ENCODE peak calls at places on chromosomes 3 and 15, in four cellular contexts. H is K562, I is A549, N is HepG2. E is an unnamed sample.

GRCh38 chr3:194573680-194574437 is 59.4 kb downstream of the TMEM44 start:
- DNase-seq in H (peak), I (peak), N (peak), E (no peak)

GRCh38 chr15:72685301-72685924 is 569 bp downstream of the HIGD2B start:
- DNase-seq in H (peak), I (peak), N (peak), E (no peak)

GRCh38 chr15:37518436-37518835 is 416.0 kb upstream of the TMCO5A start:
- DNase-seq in H (no peak), I (no peak), N (no peak), E (no peak)

GRCh38 chr15:99143230-99143629 is 38.4 kb downstream of the SYNM start:
- DNase-seq in H (no peak), I (no peak), N (no peak), E (no peak)

GRCh38 chr3:31278532-31278931 is 254.2 kb upstream of the STT3B start:
- DNase-seq in H (no peak), I (no peak), N (no peak), E (no peak)

GRCh38 chr15:65653341-65653740 is 31.6 kb downstream of the SLC24A1 start:
- DNase-seq in H (no peak), I (no peak), N (no peak), E (no peak)

GRCh38 chr3:65734792-65735191 is 303.9 kb downstream of the MAGI1 start:
- DNase-seq in H (no peak), I (no peak), N (no peak), E (no peak)

GRCh38 chr15:20356444-20357138 is 185.0 kb downstream of the GOLGA6L6 start:
- DNase-seq in H (peak), I (peak), N (peak), E (peak)

GRCh38 chr3:133054572-133054971 is 16.4 kb downstream of the TMEM108 start:
- DNase-seq in H (no peak), I (no peak), N (no peak), E (no peak)

GRCh38 chr3:120418866-120419490 is 31.8 kb downstream of the FSTL1 start:
- DNase-seq in H (peak), I (peak), N (peak), E (peak)

GRCh38 chr3:69370156-69370944 is 15.5 kb downstream of the FRMD4B start:
- DNase-seq in H (no peak), I (no peak), N (no peak), E (peak)

GRCh38 chr15:72155021-72155621 is 36.9 kb downstream of the SENP8 start:
- DNase-seq in H (no peak), I (peak), N (no peak), E (no peak)

GRCh38 chr3:83934208-83935150 is 1024.3 kb upstream of the CADM2 start:
- DNase-seq in H (no peak), I (no peak), N (peak), E (peak)

GRCh38 chr3:116037954-116038911 is 407.1 kb downstream of the LSAMP start:
- DNase-seq in H (peak), I (no peak), N (no peak), E (no peak)

GRCh38 chr3:123445702-123446101 is 3.2 kb downstream of the ADCY5 start:
- DNase-seq in H (no peak), I (no peak), N (no peak), E (no peak)

GRCh38 chr3:186414735-186415419 is 52.8 kb upstream of the DGKG start:
- DNase-seq in H (no peak), I (no peak), N (no peak), E (no peak)

GRCh38 chr3:69288161-69288895 is 97.6 kb downstream of the FRMD4B start:
- DNase-seq in H (no peak), I (no peak), N (no peak), E (no peak)

GRCh38 chr15:78944202-78944625 is 632 bp downstream of the CTSH start:
- DNase-seq in H (peak), I (no peak), N (no peak), E (no peak)

GRCh38 chr3:177714945-177715344 is 517.7 kb upstream of the TBL1XR1 start:
- DNase-seq in H (no peak), I (no peak), N (no peak), E (peak)

GRCh38 chr3:156801746-156802145 is 24.4 kb upstream of the LEKR1 start:
- DNase-seq in H (no peak), I (no peak), N (no peak), E (no peak)

GRCh38 chr3:48400824-48401433 is 28.9 kb downstream of the FBXW12 start:
- DNase-seq in H (peak), I (peak), N (peak), E (peak)

GRCh38 chr3:53585042-53585441 is 90.6 kb downstream of the CACNA1D start:
- DNase-seq in H (no peak), I (no peak), N (no peak), E (no peak)

GRCh38 chr3:107416886-107417285 is 39.6 kb downstream of the CCDC54 start:
- DNase-seq in H (no peak), I (no peak), N (no peak), E (no peak)

GRCh38 chr3:185151959-185152432 is 864 bp downstream of the C3orf70 start:
- DNase-seq in H (no peak), I (no peak), N (no peak), E (no peak)

GRCh38 chr3:20974389-20974788 is 776.6 kb downstream of the ZNF385D start:
- DNase-seq in H (no peak), I (no peak), N (no peak), E (no peak)
- H3K27ac ChIP-seq in H (no peak), I (no peak), N (no peak), E (no peak)

GRCh38 chr15:31014608-31014925 is 23.1 kb upstream of the MTMR10 start:
- DNase-seq in H (no peak), I (no peak), N (no peak), E (no peak)

GRCh38 chr15:31012455-31012854 is 21.0 kb upstream of the MTMR10 start:
- DNase-seq in H (no peak), I (no peak), N (no peak), E (no peak)

GRCh38 chr15:31016446-31016915 is 25.1 kb upstream of the MTMR10 start:
- DNase-seq in H (no peak), I (no peak), N (no peak), E (no peak)

GRCh38 chr15:31010036-31010435 is 18.6 kb upstream of the MTMR10 start:
- DNase-seq in H (no peak), I (no peak), N (no peak), E (no peak)

GRCh38 chr15:31013863-31014607 is 22.6 kb upstream of the MTMR10 start:
- DNase-seq in H (no peak), I (no peak), N (peak), E (no peak)
- TF ChIP-seq REST in H (no peak), I (no peak), N (no peak), E (no peak)

GRCh38 chr3:127855246-127855645 is 32.9 kb upstream of the MGLL start:
- DNase-seq in H (no peak), I (no peak), N (no peak), E (no peak)

GRCh38 chr3:127851899-127852298 is 29.6 kb upstream of the MGLL start:
- DNase-seq in H (no peak), I (no peak), N (no peak), E (no peak)

GRCh38 chr3:127857270-127857801 is 35.0 kb upstream of the MGLL start:
- DNase-seq in H (no peak), I (no peak), N (no peak), E (no peak)

GRCh38 chr3:127856801-127857200 is 34.5 kb upstream of the MGLL start:
- DNase-seq in H (no peak), I (no peak), N (no peak), E (no peak)

GRCh38 chr3:127853681-127854080 is 31.4 kb upstream of the MGLL start:
- DNase-seq in H (peak), I (no peak), N (peak), E (no peak)
- TF ChIP-seq CTCF in H (peak), I (no peak), N (peak), E (no peak)

DNA sequence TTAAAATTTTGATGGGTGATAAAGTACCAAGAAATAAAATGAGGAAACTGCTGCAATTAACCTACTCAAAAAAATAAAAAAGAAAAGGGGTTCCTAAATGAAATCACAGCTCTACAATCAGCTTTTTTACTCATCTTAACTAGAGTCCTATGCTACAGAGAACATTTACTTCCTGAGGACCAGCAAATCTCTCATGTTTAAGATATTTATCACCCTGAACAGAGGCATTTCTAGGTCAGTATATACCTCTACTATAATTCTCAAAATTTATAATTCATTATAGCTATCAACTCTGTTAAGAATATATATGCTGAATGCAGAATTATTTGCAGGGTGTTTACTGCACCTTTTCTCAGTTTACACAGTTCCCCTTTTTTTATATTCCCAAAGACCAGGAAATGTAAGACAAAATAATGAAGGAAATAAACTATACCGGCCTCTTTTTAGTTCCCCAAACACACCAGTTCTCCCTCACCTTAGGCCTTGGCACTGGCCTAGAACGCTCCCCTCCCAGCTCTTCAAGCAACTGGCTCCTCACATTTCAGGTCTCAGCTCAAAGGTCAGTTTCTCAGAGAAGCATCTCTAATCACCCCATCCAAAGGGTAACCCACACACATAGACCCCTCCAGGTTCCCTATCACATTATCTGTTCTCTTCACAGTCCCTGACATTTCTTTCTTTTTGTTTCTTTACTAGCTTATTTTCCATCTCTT is 71.1 kb downstream of the LRRFIP2 start:
- DNase-seq in H (no peak), I (peak), N (no peak), E (peak)
- H3K27ac ChIP-seq in H (no peak), I (peak), N (no peak), E (peak)

GRCh38 chr15:68818671-68819450 is 1.8 kb downstream of the ANP32A start:
- DNase-seq in H (peak), I (peak), N (peak), E (peak)

GRCh38 chr15:68819451-68820204 is 1.1 kb downstream of the ANP32A start:
- DNase-seq in H (peak), I (peak), N (peak), E (no peak)

GRCh38 chr15:68821190-68821897 is 649 bp upstream of the ANP32A start:
- DNase-seq in H (peak), I (peak), N (no peak), E (no peak)

GRCh38 chr15:68820589-68821189 is at the start of gene ANP32A:
- DNase-seq in H (peak), I (peak), N (peak), E (peak)

DNA sequence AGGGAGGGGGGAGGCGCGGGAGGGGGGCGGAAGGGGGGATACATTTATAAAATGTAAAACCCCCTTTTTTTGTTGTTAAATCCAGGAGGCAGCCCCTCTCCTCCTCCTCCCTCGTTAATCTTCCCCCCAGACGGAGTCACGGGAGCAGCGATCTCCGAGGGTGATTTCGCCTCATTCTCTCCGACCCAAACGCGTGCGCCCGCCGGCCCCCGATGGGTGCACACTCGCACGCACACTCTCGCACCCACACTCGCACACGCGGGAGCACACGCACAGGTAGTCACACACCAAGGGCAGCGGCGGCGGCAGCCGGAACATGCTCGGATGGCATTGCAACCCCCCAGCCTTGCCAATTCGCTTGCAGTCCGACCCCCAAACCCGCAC is 498 bp downstream of the ANP32A start:
- DNase-seq in H (peak), I (peak), N (peak), E (peak)
- TF ChIP-seq REST in H (no peak), I (no peak), N (no peak), E (no peak)

DNA sequence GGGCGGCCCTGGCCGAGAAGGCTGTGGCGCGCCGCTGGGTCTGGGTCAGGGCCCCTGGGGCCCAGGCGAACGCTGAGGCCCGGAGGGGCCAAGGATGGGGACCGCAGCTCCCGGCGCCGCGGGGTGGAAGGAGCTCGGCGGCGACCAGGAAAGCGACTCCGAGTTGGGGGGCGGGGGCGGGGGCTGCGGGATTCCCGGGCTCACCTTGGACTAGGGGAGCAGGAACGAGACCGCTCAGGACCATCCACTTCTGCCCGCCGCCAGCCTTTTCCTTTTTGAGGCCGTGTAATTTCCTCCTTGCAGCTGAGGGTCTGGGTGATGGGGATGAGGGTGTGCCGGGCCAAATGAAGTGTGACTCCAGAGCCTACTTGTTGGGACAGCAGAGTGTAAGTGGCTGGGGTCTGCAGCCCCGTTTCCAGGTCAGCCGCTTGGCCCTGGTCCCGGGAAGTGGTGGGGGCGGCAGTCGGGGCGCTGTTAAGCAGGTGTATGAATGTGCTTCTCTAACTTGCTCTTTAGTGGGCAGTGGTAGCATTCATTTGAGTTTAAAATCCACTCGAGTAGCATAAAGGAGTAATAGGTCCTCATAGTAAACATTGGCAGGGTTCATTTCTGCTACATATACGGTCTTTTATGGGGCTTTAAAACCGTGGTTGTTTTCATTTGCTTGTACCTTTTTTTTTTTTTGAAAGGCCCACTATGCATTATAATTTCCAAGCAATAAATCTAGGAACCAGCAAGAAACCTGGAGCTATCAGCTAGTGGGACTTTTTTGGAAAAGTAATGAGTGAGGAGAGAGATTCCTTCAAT is 717 bp downstream of the PXK start:
- DNase-seq in H (peak), I (no peak), N (no peak), E (peak)
- TF ChIP-seq CTCF in H (no peak), I (no peak), N (peak), E (no peak)

GRCh38 chr3:29514170-29514569 is 233.3 kb downstream of the RBMS3 start:
- DNase-seq in H (no peak), I (no peak), N (no peak), E (no peak)

GRCh38 chr3:29513236-29513635 is 232.4 kb downstream of the RBMS3 start:
- DNase-seq in H (no peak), I (no peak), N (no peak), E (no peak)

GRCh38 chr3:29515451-29515850 is 234.6 kb downstream of the RBMS3 start:
- DNase-seq in H (no peak), I (no peak), N (no peak), E (no peak)

GRCh38 chr3:29514912-29515311 is 234.0 kb downstream of the RBMS3 start:
- DNase-seq in H (no peak), I (no peak), N (no peak), E (no peak)

DNA sequence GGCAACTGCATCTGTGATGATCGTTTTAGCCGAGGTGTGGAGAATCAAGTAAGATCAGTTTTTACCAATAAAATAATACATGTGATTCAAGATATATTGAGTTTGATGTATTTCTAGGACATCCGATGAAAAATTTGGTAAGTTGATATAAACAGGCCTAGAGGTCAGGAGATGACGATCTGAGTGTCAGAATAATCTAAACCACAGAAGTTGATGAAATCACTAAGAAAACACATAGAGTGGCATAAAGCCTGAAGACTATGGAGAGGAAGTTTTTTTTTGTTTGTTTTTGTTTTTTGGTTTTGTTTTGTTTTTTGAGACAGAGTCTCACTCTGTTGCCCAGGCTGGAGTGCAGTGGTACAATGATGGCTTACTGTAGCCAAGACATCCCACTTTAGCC is 235.3 kb downstream of the RBMS3 start:
- DNase-seq in H (no peak), I (no peak), N (no peak), E (no peak)
- H3K27ac ChIP-seq in H (no peak), I (no peak), N (no peak), E (no peak)

GRCh38 chr3:129314757-129315385 is 36.2 kb downstream of the HMCES start:
- DNase-seq in H (peak), I (peak), N (peak), E (no peak)

GRCh38 chr3:129317876-129318275 is 39.2 kb downstream of the HMCES start:
- DNase-seq in H (no peak), I (no peak), N (no peak), E (no peak)

GRCh38 chr3:129317014-129317771 is 38.5 kb downstream of the HMCES start:
- DNase-seq in H (no peak), I (no peak), N (no peak), E (no peak)

GRCh38 chr3:129315386-129315991 is 36.8 kb downstream of the HMCES start:
- DNase-seq in H (peak), I (no peak), N (no peak), E (no peak)

GRCh38 chr3:129316121-129317013 is 37.7 kb downstream of the HMCES start:
- DNase-seq in H (peak), I (peak), N (peak), E (peak)
- TF ChIP-seq REST in H (no peak), I (peak), N (peak), E (peak)

GRCh38 chr3:50156991-50157493 is 1.9 kb downstream of the SEMA3F start:
- DNase-seq in H (peak), I (peak), N (no peak), E (no peak)

GRCh38 chr3:50157821-50158556 is 2.9 kb downstream of the SEMA3F start:
- DNase-seq in H (peak), I (no peak), N (no peak), E (no peak)

GRCh38 chr3:50156549-50156948 is 1.4 kb downstream of the SEMA3F start:
- DNase-seq in H (no peak), I (no peak), N (no peak), E (no peak)

GRCh38 chr3:50160561-50160983 is 5.4 kb downstream of the SEMA3F start:
- DNase-seq in H (peak), I (no peak), N (no peak), E (no peak)

DNA sequence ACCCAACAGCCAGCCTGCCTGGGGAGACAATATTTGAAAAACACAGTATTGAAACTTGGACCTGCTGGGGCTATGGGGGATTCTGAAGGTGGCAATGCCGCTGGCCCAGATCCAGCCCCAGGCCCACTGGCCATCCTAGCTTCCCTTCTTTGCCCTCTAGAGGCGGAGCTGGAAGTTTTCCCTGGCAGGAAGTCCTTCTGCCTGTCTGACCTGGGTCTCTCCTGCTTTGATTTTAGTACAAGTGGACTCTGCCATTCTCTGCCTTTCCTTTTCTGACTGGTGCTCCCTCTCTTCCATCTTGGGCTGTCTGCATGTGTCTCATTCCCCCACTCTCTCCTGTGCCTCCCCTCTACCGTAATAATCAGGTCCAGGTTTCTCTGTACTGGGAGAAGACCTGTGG is 3.6 kb downstream of the SEMA3F start:
- DNase-seq in H (no peak), I (no peak), N (no peak), E (no peak)
- TF ChIP-seq CTCF in H (no peak), I (no peak), N (no peak), E (no peak)

GRCh38 chr3:16550676-16551341 is 37.3 kb upstream of the RFTN1 start:
- DNase-seq in H (peak), I (peak), N (peak), E (peak)
- H3K27ac ChIP-seq in H (peak), I (peak), N (no peak), E (no peak)